ENCODE peak calls at places on chromosome 2, in five cellular contexts. One of them, this sample, is unnamed.

GRCh38 chr2:218876562-218877219 is 4.0 kb upstream of the WNT10A start:
- DNase-seq in spleen: peak; percentile 85
- DNase-seq in fibroblast of lung: peak; percentile 66
- DNase-seq in Peyer's patch: peak; percentile 90
- DNase-seq in left ventricle myocardium inferior: peak; percentile 52
- DNase-seq in this sample: no peak

GRCh38 chr2:144004742-144005141 is 515.2 kb downstream of the ZEB2 start:
- DNase-seq in spleen: no peak
- DNase-seq in fibroblast of lung: no peak
- DNase-seq in Peyer's patch: no peak
- DNase-seq in left ventricle myocardium inferior: no peak
- DNase-seq in this sample: no peak

GRCh38 chr2:67294218-67294617 is 102.9 kb upstream of the ETAA1 start:
- DNase-seq in spleen: no peak
- DNase-seq in fibroblast of lung: no peak
- DNase-seq in Peyer's patch: no peak
- DNase-seq in left ventricle myocardium inferior: no peak
- DNase-seq in this sample: no peak

GRCh38 chr2:160561551-160562280 is 68.1 kb upstream of the RBMS1 start:
- DNase-seq in spleen: no peak
- DNase-seq in fibroblast of lung: peak; percentile 81
- DNase-seq in Peyer's patch: no peak
- DNase-seq in left ventricle myocardium inferior: no peak
- DNase-seq in this sample: peak; percentile 39

GRCh38 chr2:147826615-147827375 is 18.0 kb upstream of the ACVR2A start:
- DNase-seq in spleen: peak; percentile 69
- DNase-seq in fibroblast of lung: no peak
- DNase-seq in Peyer's patch: no peak
- DNase-seq in left ventricle myocardium inferior: no peak
- DNase-seq in this sample: no peak

GRCh38 chr2:48306409-48307284 is 223.3 kb upstream of the STON1 start:
- DNase-seq in spleen: no peak
- DNase-seq in fibroblast of lung: peak; percentile 34
- DNase-seq in Peyer's patch: no peak
- DNase-seq in left ventricle myocardium inferior: no peak
- DNase-seq in this sample: no peak

GRCh38 chr2:226031962-226032441 is 632.5 kb downstream of the NYAP2 start:
- DNase-seq in spleen: no peak
- DNase-seq in fibroblast of lung: peak; percentile 9
- DNase-seq in Peyer's patch: no peak
- DNase-seq in left ventricle myocardium inferior: no peak
- DNase-seq in this sample: peak; percentile 4

GRCh38 chr2:47321411-47322031 is 81.4 kb upstream of the MSH2 start:
- DNase-seq in spleen: peak; percentile 42
- DNase-seq in fibroblast of lung: peak; percentile 43
- DNase-seq in Peyer's patch: no peak
- DNase-seq in left ventricle myocardium inferior: no peak
- DNase-seq in this sample: peak; percentile 29

GRCh38 chr2:44560352-44560751 is 198.6 kb downstream of the CAMKMT start:
- DNase-seq in spleen: no peak
- DNase-seq in fibroblast of lung: no peak
- DNase-seq in Peyer's patch: peak; percentile 56
- DNase-seq in left ventricle myocardium inferior: no peak
- DNase-seq in this sample: no peak

GRCh38 chr2:74032909-74033261 is 48.2 kb downstream of the TET3 start:
- DNase-seq in spleen: no peak
- DNase-seq in fibroblast of lung: no peak
- DNase-seq in Peyer's patch: no peak
- DNase-seq in left ventricle myocardium inferior: no peak
- DNase-seq in this sample: no peak

GRCh38 chr2:54454922-54455583 is 1.1 kb upstream of the SPTBN1 start:
- DNase-seq in spleen: peak; percentile 74
- DNase-seq in fibroblast of lung: no peak
- DNase-seq in Peyer's patch: no peak
- DNase-seq in left ventricle myocardium inferior: no peak
- DNase-seq in this sample: no peak

GRCh38 chr2:240437181-240437860 is 1.9 kb downstream of the GPC1 start:
- DNase-seq in spleen: peak; percentile 69
- DNase-seq in fibroblast of lung: no peak
- DNase-seq in Peyer's patch: no peak
- DNase-seq in left ventricle myocardium inferior: peak; percentile 13
- DNase-seq in this sample: no peak

GRCh38 chr2:147358375-147358774 is 486.5 kb upstream of the ACVR2A start:
- DNase-seq in spleen: no peak
- DNase-seq in fibroblast of lung: no peak
- DNase-seq in Peyer's patch: no peak
- DNase-seq in left ventricle myocardium inferior: no peak
- DNase-seq in this sample: no peak

GRCh38 chr2:7194950-7195349 is 277.7 kb downstream of the RNF144A start:
- DNase-seq in spleen: no peak
- DNase-seq in fibroblast of lung: no peak
- DNase-seq in Peyer's patch: no peak
- DNase-seq in left ventricle myocardium inferior: no peak
- DNase-seq in this sample: no peak

GRCh38 chr2:7191927-7192326 is 274.7 kb downstream of the RNF144A start:
- DNase-seq in spleen: no peak
- DNase-seq in fibroblast of lung: peak; percentile 77
- DNase-seq in Peyer's patch: no peak
- DNase-seq in left ventricle myocardium inferior: no peak
- DNase-seq in this sample: peak; percentile 65

GRCh38 chr2:7193457-7193856 is 276.2 kb downstream of the RNF144A start:
- DNase-seq in spleen: no peak
- DNase-seq in fibroblast of lung: no peak
- DNase-seq in Peyer's patch: no peak
- DNase-seq in left ventricle myocardium inferior: no peak
- DNase-seq in this sample: no peak

GRCh38 chr2:7190587-7191320 is 273.5 kb downstream of the RNF144A start:
- DNase-seq in spleen: no peak
- DNase-seq in fibroblast of lung: no peak
- DNase-seq in Peyer's patch: no peak
- DNase-seq in left ventricle myocardium inferior: no peak
- DNase-seq in this sample: no peak

DNA sequence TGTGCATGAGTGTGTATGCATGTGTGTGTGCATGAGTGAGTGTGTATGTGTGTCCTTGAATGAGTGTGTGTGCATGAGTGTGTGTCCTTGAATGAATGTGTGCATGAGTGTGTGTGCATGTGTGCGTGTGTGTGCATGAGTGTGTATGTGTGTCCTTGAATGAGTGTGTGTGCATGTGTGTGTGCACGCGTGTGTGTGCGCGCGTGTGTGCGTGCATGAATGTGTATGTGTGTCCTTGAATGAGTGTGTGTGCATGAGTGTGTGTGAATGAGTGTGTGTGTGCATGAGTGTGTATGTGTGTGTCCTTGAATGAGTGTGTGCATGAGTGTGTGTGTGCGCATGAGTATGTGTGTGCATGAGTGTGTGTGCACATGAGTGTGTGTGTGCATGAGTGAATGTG is 271.9 kb downstream of the RNF144A start:
- DNase-seq in spleen: no peak
- DNase-seq in fibroblast of lung: no peak
- DNase-seq in Peyer's patch: no peak
- DNase-seq in left ventricle myocardium inferior: no peak
- DNase-seq in this sample: no peak
- H3K27ac ChIP-seq in spleen: no peak overlapping the region
- H3K27ac ChIP-seq in fibroblast of lung: no peak overlapping the region
- H3K27ac ChIP-seq in Peyer's patch: no peak overlapping the region
- H3K27ac ChIP-seq in left ventricle myocardium inferior: no peak overlapping the region
- H3K27ac ChIP-seq in this sample: no peak overlapping the region

GRCh38 chr2:51707625-51708024 is 675.7 kb upstream of the NRXN1 start:
- DNase-seq in spleen: no peak
- DNase-seq in fibroblast of lung: no peak
- DNase-seq in Peyer's patch: no peak
- DNase-seq in left ventricle myocardium inferior: no peak
- DNase-seq in this sample: no peak

GRCh38 chr2:51705418-51705817 is 673.5 kb upstream of the NRXN1 start:
- DNase-seq in spleen: no peak
- DNase-seq in fibroblast of lung: no peak
- DNase-seq in Peyer's patch: no peak
- DNase-seq in left ventricle myocardium inferior: no peak
- DNase-seq in this sample: no peak

GRCh38 chr2:51711761-51712160 is 679.8 kb upstream of the NRXN1 start:
- DNase-seq in spleen: no peak
- DNase-seq in fibroblast of lung: peak; percentile 79
- DNase-seq in Peyer's patch: no peak
- DNase-seq in left ventricle myocardium inferior: no peak
- DNase-seq in this sample: no peak

GRCh38 chr2:51706220-51706619 is 674.3 kb upstream of the NRXN1 start:
- DNase-seq in spleen: no peak
- DNase-seq in fibroblast of lung: no peak
- DNase-seq in Peyer's patch: no peak
- DNase-seq in left ventricle myocardium inferior: no peak
- DNase-seq in this sample: no peak

DNA sequence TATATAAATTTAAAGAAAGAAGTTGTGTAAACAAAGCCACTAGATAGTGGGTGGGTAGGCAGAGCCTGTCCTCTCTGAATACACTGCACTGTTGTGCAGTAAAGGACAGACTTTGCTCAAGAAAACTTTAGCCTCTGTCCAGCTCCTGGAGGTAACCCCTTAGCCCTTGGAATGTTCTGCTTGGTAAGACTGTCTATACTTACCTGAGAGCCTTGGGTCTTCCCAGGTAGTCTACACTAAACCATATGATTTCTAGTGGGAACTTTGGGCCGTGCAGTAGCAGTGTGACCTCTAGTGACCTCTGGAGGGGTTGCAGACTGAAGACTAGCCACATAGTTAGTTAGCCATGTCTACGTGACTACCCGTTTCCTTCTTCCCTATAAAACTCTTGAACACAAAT is 678.3 kb upstream of the NRXN1 start:
- DNase-seq in spleen: no peak
- DNase-seq in fibroblast of lung: no peak
- DNase-seq in Peyer's patch: no peak
- DNase-seq in left ventricle myocardium inferior: no peak
- DNase-seq in this sample: no peak
- TF ChIP-seq CTCF in spleen: no peak
- TF ChIP-seq CTCF in fibroblast of lung: no peak
- TF ChIP-seq CTCF in Peyer's patch: no peak
- TF ChIP-seq CTCF in left ventricle myocardium inferior: no peak
- TF ChIP-seq CTCF in this sample: no peak

DNA sequence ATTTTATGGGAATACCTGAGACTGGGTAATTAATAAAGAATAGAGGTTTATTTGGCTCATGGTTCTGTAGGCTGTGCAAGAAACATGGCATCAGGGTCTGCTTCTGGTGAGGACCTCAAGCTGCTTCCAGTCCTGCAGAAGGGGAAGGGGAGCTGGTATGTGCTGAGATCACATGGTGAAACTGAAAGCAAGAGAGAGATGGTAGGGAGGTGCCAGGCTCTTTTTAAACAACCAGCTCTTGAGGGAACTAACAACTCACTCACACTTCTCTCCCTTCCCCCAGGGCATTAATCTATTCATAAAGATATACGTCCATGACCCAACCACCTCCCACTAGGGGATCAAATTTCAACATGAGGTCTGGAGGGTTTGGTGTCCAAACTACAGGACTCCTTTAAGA is 40.1 kb downstream of the AGPS start:
- DNase-seq in spleen: no peak
- DNase-seq in fibroblast of lung: no peak
- DNase-seq in Peyer's patch: no peak
- DNase-seq in left ventricle myocardium inferior: no peak
- DNase-seq in this sample: no peak
- H3K9me3 ChIP-seq in spleen: peaks cover 31% of the 10 kb centered on the region
- H3K9me3 ChIP-seq in fibroblast of lung: no peaks in the 10 kb centered on the region
- H3K9me3 ChIP-seq in Peyer's patch: peaks cover 23% of the 10 kb centered on the region
- H3K9me3 ChIP-seq in left ventricle myocardium inferior: peaks cover 62% of the 10 kb centered on the region
- H3K9me3 ChIP-seq in this sample: peaks cover 8% of the 10 kb centered on the region

DNA sequence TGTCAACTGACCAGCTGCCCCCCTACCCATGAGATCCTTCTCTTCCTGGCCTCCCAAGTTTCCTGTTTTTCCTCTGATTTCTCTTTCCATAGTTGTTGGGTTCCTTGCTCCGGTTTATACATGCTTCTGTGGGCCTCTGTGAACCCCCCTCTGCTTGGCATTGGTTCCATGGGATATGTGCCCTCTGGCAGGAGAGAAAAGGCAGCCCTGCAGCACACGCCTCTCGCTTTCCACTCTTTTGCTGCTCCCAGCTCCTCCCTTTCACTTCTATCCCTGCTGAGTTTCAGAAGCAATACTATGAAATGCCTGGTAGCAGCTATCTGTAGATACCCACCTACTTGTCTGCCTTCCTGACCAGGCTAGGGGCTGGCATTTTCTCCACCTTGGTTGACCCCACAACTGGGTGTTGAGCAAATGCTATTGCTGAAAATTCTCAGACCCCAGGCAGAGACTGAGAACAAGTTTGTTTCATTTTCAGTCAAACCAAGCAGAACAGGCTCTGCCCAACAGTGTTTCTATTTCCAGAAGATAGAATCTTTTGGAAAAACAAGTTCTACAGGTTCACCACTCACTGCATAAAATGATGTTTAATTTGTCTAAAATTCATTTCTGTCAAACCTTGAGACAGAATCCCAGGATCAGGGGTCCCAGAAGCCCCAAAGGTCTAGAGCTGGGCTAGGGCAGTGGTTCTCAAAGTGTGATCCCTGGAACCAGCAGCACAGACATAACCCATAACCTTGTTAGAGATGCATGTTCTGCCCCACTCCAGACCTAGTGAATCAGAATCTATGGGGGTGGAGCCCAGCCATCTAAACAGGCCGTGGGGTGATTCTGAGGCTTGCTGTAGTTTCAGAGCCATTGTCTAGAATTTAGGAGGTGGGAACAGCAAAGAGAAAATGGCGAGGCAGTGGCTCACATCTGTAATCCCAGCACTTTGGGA is 13.4 kb downstream of the CAPG start:
- DNase-seq in spleen: peak; percentile 24
- DNase-seq in fibroblast of lung: no peak
- DNase-seq in Peyer's patch: peak; percentile 15
- DNase-seq in left ventricle myocardium inferior: no peak
- DNase-seq in this sample: no peak
- H3K27ac ChIP-seq in spleen: no peak overlapping the region
- H3K27ac ChIP-seq in fibroblast of lung: no peak overlapping the region
- H3K27ac ChIP-seq in Peyer's patch: peak overlapping the region; percentile 26
- H3K27ac ChIP-seq in left ventricle myocardium inferior: no peak overlapping the region
- H3K27ac ChIP-seq in this sample: no peak overlapping the region

DNA sequence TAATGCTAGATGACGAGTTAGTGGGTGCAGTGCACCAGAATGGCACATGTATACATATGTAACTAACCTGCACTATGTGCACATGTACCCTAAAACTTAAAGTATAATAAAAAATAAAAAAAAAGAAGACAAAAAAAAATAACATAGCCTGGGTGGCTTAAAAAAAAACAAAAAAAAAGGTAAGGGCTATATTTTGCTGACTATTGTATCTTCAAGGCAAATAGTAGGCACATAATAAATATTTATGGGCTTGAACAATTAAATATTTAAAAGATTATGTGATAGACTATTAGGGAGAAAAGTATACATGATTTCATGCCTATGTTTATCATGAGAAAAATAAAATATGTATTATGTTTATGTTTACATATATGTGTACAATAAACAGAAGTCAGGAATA is 99.4 kb downstream of the CCDC148 start:
- DNase-seq in spleen: no peak
- DNase-seq in fibroblast of lung: no peak
- DNase-seq in Peyer's patch: no peak
- DNase-seq in left ventricle myocardium inferior: no peak
- DNase-seq in this sample: no peak
- TF ChIP-seq CTCF in spleen: no peak
- TF ChIP-seq CTCF in fibroblast of lung: no peak
- TF ChIP-seq CTCF in Peyer's patch: no peak
- TF ChIP-seq CTCF in left ventricle myocardium inferior: no peak
- TF ChIP-seq CTCF in this sample: no peak

This sample was measured in AG04450.